ENCODE peak calls at places on chromosomes 2 and 18, in seven cellular contexts. Y is GM06990, O is type B pancreatic cell, T is heart left ventricle, W is fibroblast of pulmonary artery, X is adrenal gland, L is prostate gland. P is an unnamed sample.

GRCh38 chr18:79200546-79201268 is 131.5 kb downstream of the ATP9B start:
- DNase-seq in O (no peak), X (peak), W (peak), Y (peak), L (peak), T (peak), P (no peak)

GRCh38 chr2:3168230-3168891 is 209.3 kb downstream of the EIPR1 start:
- DNase-seq in W (peak), O (no peak), Y (no peak), L (no peak), X (no peak), T (no peak), P (no peak)

GRCh38 chr18:13379930-13380665 is 161.5 kb downstream of the LDLRAD4 start:
- DNase-seq in X (no peak), W (no peak), Y (no peak), T (no peak), L (no peak), O (no peak), P (no peak)

GRCh38 chr18:69216390-69216789 is 184.3 kb upstream of the DOK6 start:
- DNase-seq in T (no peak), Y (no peak), L (no peak), O (no peak), X (no peak), W (no peak), P (no peak)

GRCh38 chr2:191470306-191470705 is 207.6 kb upstream of the NABP1 start:
- DNase-seq in Y (no peak), T (no peak), O (no peak), L (no peak), X (no peak), W (no peak), P (no peak)

GRCh38 chr2:215369191-215369760 is 57.4 kb downstream of the ATIC start:
- DNase-seq in T (no peak), X (no peak), O (no peak), W (peak), Y (no peak), L (no peak), P (no peak)

GRCh38 chr2:66574701-66575624 is 140.0 kb downstream of the MEIS1 start:
- DNase-seq in X (peak), L (peak), O (no peak), W (peak), Y (no peak), T (peak), P (no peak)

GRCh38 chr2:46336560-46336959 is 39.4 kb downstream of the EPAS1 start:
- DNase-seq in L (no peak), T (no peak), W (peak), X (no peak), Y (no peak), O (no peak), P (no peak)

GRCh38 chr18:50218432-50219197 is 23.7 kb upstream of the MYO5B start:
- DNase-seq in O (no peak), W (peak), Y (peak), L (no peak), X (peak), T (no peak), P (peak)

GRCh38 chr18:67875057-67875456 is 358.5 kb upstream of the DSEL start:
- DNase-seq in O (no peak), T (no peak), W (no peak), Y (no peak), L (no peak), X (no peak), P (no peak)

GRCh38 chr18:2906522-2907458 is 60.0 kb downstream of the EMILIN2 start:
- DNase-seq in O (no peak), X (peak), L (no peak), T (no peak), W (no peak), Y (peak), P (no peak)

GRCh38 chr2:133837441-133838090 is 269.3 kb upstream of the NCKAP5 start:
- DNase-seq in O (no peak), T (no peak), L (no peak), W (peak), X (no peak), Y (no peak), P (no peak)

GRCh38 chr2:41965173-41965875 is 82.5 kb upstream of the PKDCC start:
- DNase-seq in O (no peak), T (no peak), X (no peak), Y (no peak), L (no peak), W (no peak), P (no peak)

GRCh38 chr2:238220274-238220891 is 16.9 kb upstream of the ILKAP start:
- DNase-seq in X (no peak), W (no peak), T (no peak), Y (no peak), L (no peak), O (no peak), P (no peak)

GRCh38 chr2:45014016-45014702 is 4.9 kb upstream of the SIX2 start:
- DNase-seq in O (no peak), W (peak), T (peak), L (no peak), X (peak), Y (no peak), P (no peak)

GRCh38 chr18:50162486-50163304 is 32.3 kb downstream of the MYO5B start:
- DNase-seq in L (no peak), W (no peak), O (no peak), T (no peak), Y (no peak), X (no peak), P (no peak)

GRCh38 chr18:21484851-21485636 is 115.5 kb downstream of the ESCO1 start:
- DNase-seq in W (peak), L (no peak), T (no peak), X (no peak), Y (no peak), O (no peak), P (no peak)

GRCh38 chr2:188811522-188811921 is 162.7 kb upstream of the COL3A1 start:
- DNase-seq in L (no peak), Y (no peak), O (no peak), T (no peak), W (peak), X (no peak), P (no peak)

GRCh38 chr18:48947583-48947982 is 3.2 kb downstream of the SMAD7 start:
- DNase-seq in Y (no peak), W (peak), O (no peak), T (no peak), X (peak), L (no peak), P (no peak)

GRCh38 chr18:62588217-62588616 is 65.4 kb downstream of the ZCCHC2 start:
- DNase-seq in Y (no peak), T (no peak), O (peak), L (no peak), X (no peak), W (no peak), P (no peak)

GRCh38 chr2:110647777-110648176 is 30.1 kb downstream of the BUB1 start:
- DNase-seq in T (no peak), Y (no peak), W (no peak), L (no peak), X (no peak), O (no peak), P (no peak)

GRCh38 chr2:231955758-231956472 is 5.6 kb upstream of the DIS3L2 start:
- DNase-seq in L (no peak), Y (no peak), W (no peak), O (no peak), T (no peak), X (peak), P (no peak)

GRCh38 chr2:9655441-9656269 is 24.9 kb upstream of the YWHAQ start:
- DNase-seq in L (no peak), W (peak), Y (peak), X (no peak), O (no peak), T (no peak), P (peak)

GRCh38 chr2:148282201-148282600 is 261.3 kb downstream of the MBD5 start:
- DNase-seq in W (peak), Y (no peak), X (no peak), O (no peak), L (no peak), T (no peak), P (no peak)

GRCh38 chr2:218501665-218502064 is 66.5 kb downstream of the USP37 start:
- DNase-seq in W (peak), T (no peak), X (no peak), Y (no peak), O (no peak), L (no peak), P (no peak)

DNA sequence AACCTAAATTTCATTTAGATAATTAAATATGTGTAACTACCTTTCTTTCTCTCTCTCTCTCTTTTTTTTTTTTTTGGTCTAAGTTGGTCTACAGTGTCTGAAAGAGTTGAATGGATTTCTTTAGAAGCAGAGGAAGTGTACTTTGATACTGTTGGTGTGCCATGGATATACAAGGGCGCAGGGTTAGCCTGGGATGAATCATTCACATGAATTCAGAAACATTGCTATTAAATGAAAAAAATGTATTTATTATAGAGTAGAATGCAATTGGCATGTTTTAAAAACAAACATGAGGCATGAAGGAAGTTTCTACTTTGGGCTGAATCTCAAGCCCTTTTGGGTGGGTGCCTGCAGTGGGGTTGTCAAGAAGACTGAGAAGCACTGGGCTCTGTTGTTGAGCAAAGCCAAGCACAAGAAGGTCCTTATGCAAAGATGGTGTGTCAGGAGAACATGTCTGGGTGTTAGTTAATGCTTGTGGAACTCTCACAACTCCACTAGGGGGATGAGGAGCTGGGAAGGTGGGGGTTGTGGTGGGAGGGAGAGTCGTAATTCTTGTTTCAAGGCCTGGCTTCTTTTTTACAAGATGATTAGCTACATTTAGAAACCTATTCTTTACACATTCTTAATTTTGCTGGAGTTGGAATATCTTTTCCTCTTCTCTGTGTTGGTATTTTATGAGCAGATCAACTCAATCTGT is 57.9 kb downstream of the LYPD6 start:
- DNase-seq in T (no peak), L (no peak), X (no peak), W (no peak), Y (no peak), O (no peak), P (no peak)
- TF ChIP-seq CTCF in T (no peak), L (no peak), X (no peak), W (no peak), Y (peak), O (peak), P (peak)

DNA sequence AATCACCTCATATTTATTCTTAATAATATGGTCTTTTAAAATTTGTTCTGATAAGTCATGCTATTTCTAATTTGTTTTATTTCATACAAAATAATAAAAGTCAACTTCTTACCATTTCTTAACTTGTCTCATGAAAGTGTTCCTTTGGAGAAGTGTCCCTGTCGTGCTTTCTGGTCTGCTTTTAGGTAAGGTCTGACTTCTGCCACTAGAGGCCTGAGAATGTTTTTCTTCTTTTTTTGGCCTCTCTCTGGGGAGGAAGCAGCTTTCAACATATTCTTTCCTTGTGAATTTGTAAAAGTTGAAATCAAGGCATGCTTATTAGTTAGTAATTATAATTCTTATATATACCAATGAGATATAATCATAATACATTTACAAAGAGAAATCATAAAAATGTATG is 39.4 kb downstream of the MAP2 start:
- DNase-seq in W (no peak), X (no peak), O (no peak), T (no peak), Y (no peak), L (no peak), P (no peak)
- TF ChIP-seq CTCF in W (peak), X (peak), O (peak), T (peak), Y (peak), L (no peak), P (peak)

GRCh38 chr2:31805688-31806087 is 205.1 kb downstream of the MEMO1 start:
- DNase-seq in X (no peak), O (no peak), Y (no peak), T (no peak), L (no peak), W (no peak), P (no peak)

GRCh38 chr2:31812051-31812798 is 198.6 kb downstream of the MEMO1 start:
- DNase-seq in L (peak), X (peak), T (no peak), W (peak), Y (peak), O (no peak), P (peak)

GRCh38 chr2:31813016-31813415 is 197.8 kb downstream of the MEMO1 start:
- DNase-seq in W (no peak), L (no peak), Y (no peak), T (no peak), X (no peak), O (no peak), P (no peak)

GRCh38 chr2:31810200-31810917 is 200.4 kb downstream of the MEMO1 start:
- DNase-seq in W (no peak), L (no peak), O (no peak), T (no peak), Y (no peak), X (no peak), P (no peak)
- TF ChIP-seq CTCF in W (no peak), L (no peak), O (no peak), T (no peak), Y (no peak), X (no peak), P (no peak)

GRCh38 chr2:102399499-102400141 is 23.3 kb upstream of the IL18RAP start:
- DNase-seq in O (no peak), L (no peak), W (no peak), X (no peak), T (no peak), Y (no peak), P (no peak)
- TF ChIP-seq CTCF in O (no peak), L (no peak), W (no peak), X (no peak), T (no peak), Y (no peak), P (no peak)

GRCh38 chr2:53040536-53041229 is 726.9 kb upstream of the CHAC2 start:
- DNase-seq in L (no peak), X (no peak), Y (no peak), W (no peak), O (no peak), T (no peak), P (no peak)
- TF ChIP-seq CTCF in L (no peak), X (no peak), Y (no peak), W (no peak), O (peak), T (no peak), P (no peak)

GRCh38 chr2:223692227-223692947 is 90.2 kb upstream of the SCG2 start:
- DNase-seq in Y (no peak), L (no peak), O (no peak), T (peak), X (peak), W (peak), P (no peak)
- TF ChIP-seq CTCF in Y (peak), L (peak), O (peak), T (peak), X (peak), W (peak), P (peak)

GRCh38 chr18:36095936-36096519 is 28.7 kb upstream of the RPRD1A start:
- DNase-seq in T (no peak), W (peak), O (no peak), X (no peak), Y (peak), L (no peak), P (peak)

GRCh38 chr18:36099311-36099710 is 29.8 kb downstream of the SLC39A6 start:
- DNase-seq in O (no peak), T (no peak), L (no peak), X (no peak), Y (no peak), W (no peak), P (no peak)

GRCh38 chr18:36096955-36097354 is 29.6 kb upstream of the RPRD1A start:
- DNase-seq in T (no peak), O (no peak), X (no peak), W (no peak), L (peak), Y (no peak), P (no peak)

GRCh38 chr18:36089001-36089400 is 21.6 kb upstream of the RPRD1A start:
- DNase-seq in T (no peak), Y (no peak), O (no peak), W (no peak), X (no peak), L (no peak), P (no peak)

DNA sequence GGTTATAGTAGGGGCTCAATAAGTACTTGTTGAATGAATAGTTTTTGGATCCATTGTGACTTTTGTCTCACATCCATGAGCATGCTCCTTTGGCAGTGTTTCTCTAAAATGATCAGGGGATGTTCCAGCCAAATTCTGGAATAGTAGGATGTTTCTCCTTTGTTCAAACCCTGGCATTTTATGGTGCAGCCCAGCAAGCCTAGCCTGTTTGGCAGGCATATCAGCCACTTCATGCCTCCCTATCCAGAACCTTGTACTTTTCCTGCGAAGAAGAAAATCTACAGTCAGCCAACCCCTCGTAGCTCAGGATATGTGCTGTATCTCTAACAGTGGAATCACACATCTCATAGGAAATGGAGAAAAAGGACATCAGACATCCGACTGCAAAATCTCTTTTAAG is 27.1 kb upstream of the RPRD1A start:
- DNase-seq in T (no peak), X (no peak), L (peak), W (no peak), Y (no peak), O (no peak), P (no peak)
- TF ChIP-seq CTCF in T (no peak), X (no peak), L (no peak), W (no peak), Y (no peak), O (no peak), P (no peak)

P was measured in GM12864.